ENCODE peak calls at places on chromosomes 1 and 21, in ten cellular contexts. One of them, this sample, is unnamed.

GRCh38 chr1:6967431-6968079 is 182.3 kb downstream of the CAMTA1 start:
- DNase-seq in HCT116: no peak
- DNase-seq in WTC11: no peak
- DNase-seq in A549: no peak
- DNase-seq in NB4: peak
- DNase-seq in HepG2: no peak
- DNase-seq in SK-N-SH: no peak
- DNase-seq in endothelial cell of umbilical vein: no peak
- DNase-seq in K562: no peak
- DNase-seq in H1: no peak
- DNase-seq in this sample: no peak

GRCh38 chr1:89952021-89952995 is 42.6 kb upstream of the ZNF326 start:
- DNase-seq in HCT116: no peak
- DNase-seq in WTC11: no peak
- DNase-seq in A549: peak
- DNase-seq in NB4: no peak
- DNase-seq in HepG2: no peak
- DNase-seq in SK-N-SH: no peak
- DNase-seq in endothelial cell of umbilical vein: no peak
- DNase-seq in K562: no peak
- DNase-seq in H1: no peak
- DNase-seq in this sample: no peak

GRCh38 chr1:116127123-116127847 is 16.1 kb downstream of the MAB21L3 start:
- DNase-seq in HCT116: no peak
- DNase-seq in WTC11: no peak
- DNase-seq in A549: no peak
- DNase-seq in NB4: no peak
- DNase-seq in HepG2: no peak
- DNase-seq in SK-N-SH: no peak
- DNase-seq in endothelial cell of umbilical vein: no peak
- DNase-seq in K562: no peak
- DNase-seq in H1: no peak
- DNase-seq in this sample: no peak

GRCh38 chr21:42455754-42456440 is 40.1 kb downstream of the RSPH1 start:
- DNase-seq in HCT116: no peak
- DNase-seq in WTC11: no peak
- DNase-seq in A549: no peak
- DNase-seq in NB4: no peak
- DNase-seq in HepG2: no peak
- DNase-seq in SK-N-SH: no peak
- DNase-seq in endothelial cell of umbilical vein: no peak
- DNase-seq in K562: no peak
- DNase-seq in H1: no peak
- DNase-seq in this sample: no peak

GRCh38 chr21:42003051-42003461 is 7.1 kb downstream of the ZBTB21 start:
- DNase-seq in HCT116: no peak
- DNase-seq in WTC11: no peak
- DNase-seq in A549: no peak
- DNase-seq in NB4: no peak
- DNase-seq in HepG2: no peak
- DNase-seq in SK-N-SH: no peak
- DNase-seq in endothelial cell of umbilical vein: no peak
- DNase-seq in K562: no peak
- DNase-seq in H1: no peak
- DNase-seq in this sample: no peak

GRCh38 chr1:168506204-168506819 is 37.5 kb downstream of the XCL2 start:
- DNase-seq in HCT116: peak
- DNase-seq in WTC11: no peak
- DNase-seq in A549: no peak
- DNase-seq in NB4: no peak
- DNase-seq in HepG2: no peak
- DNase-seq in SK-N-SH: no peak
- DNase-seq in endothelial cell of umbilical vein: no peak
- DNase-seq in K562: no peak
- DNase-seq in H1: no peak
- DNase-seq in this sample: no peak

GRCh38 chr1:55584521-55585401 is 369.6 kb upstream of the USP24 start:
- DNase-seq in HCT116: no peak
- DNase-seq in WTC11: no peak
- DNase-seq in A549: peak
- DNase-seq in NB4: no peak
- DNase-seq in HepG2: no peak
- DNase-seq in SK-N-SH: peak
- DNase-seq in endothelial cell of umbilical vein: peak
- DNase-seq in K562: no peak
- DNase-seq in H1: no peak
- DNase-seq in this sample: no peak

GRCh38 chr1:2480986-2481364 is 4.9 kb downstream of the PLCH2 start:
- DNase-seq in HCT116: no peak
- DNase-seq in WTC11: no peak
- DNase-seq in A549: no peak
- DNase-seq in NB4: no peak
- DNase-seq in HepG2: no peak
- DNase-seq in SK-N-SH: peak
- DNase-seq in endothelial cell of umbilical vein: no peak
- DNase-seq in K562: no peak
- DNase-seq in H1: no peak
- DNase-seq in this sample: no peak

GRCh38 chr1:23554481-23555224 is 4.6 kb downstream of the ID3 start:
- DNase-seq in HCT116: peak
- DNase-seq in WTC11: peak
- DNase-seq in A549: peak
- DNase-seq in NB4: peak
- DNase-seq in HepG2: peak
- DNase-seq in SK-N-SH: peak
- DNase-seq in endothelial cell of umbilical vein: peak
- DNase-seq in K562: peak
- DNase-seq in H1: peak
- DNase-seq in this sample: no peak

GRCh38 chr1:23556661-23557470 is 2.4 kb downstream of the ID3 start:
- DNase-seq in HCT116: peak
- DNase-seq in WTC11: no peak
- DNase-seq in A549: peak
- DNase-seq in NB4: no peak
- DNase-seq in HepG2: peak
- DNase-seq in SK-N-SH: no peak
- DNase-seq in endothelial cell of umbilical vein: peak
- DNase-seq in K562: no peak
- DNase-seq in H1: no peak
- DNase-seq in this sample: no peak

GRCh38 chr1:23557471-23558124 is 1.7 kb downstream of the ID3 start:
- DNase-seq in HCT116: no peak
- DNase-seq in WTC11: no peak
- DNase-seq in A549: no peak
- DNase-seq in NB4: no peak
- DNase-seq in HepG2: no peak
- DNase-seq in SK-N-SH: no peak
- DNase-seq in endothelial cell of umbilical vein: peak
- DNase-seq in K562: no peak
- DNase-seq in H1: no peak
- DNase-seq in this sample: no peak

GRCh38 chr1:23555225-23555801 is 4.0 kb downstream of the ID3 start:
- DNase-seq in HCT116: no peak
- DNase-seq in WTC11: peak
- DNase-seq in A549: peak
- DNase-seq in NB4: no peak
- DNase-seq in HepG2: no peak
- DNase-seq in SK-N-SH: no peak
- DNase-seq in endothelial cell of umbilical vein: peak
- DNase-seq in K562: no peak
- DNase-seq in H1: no peak
- DNase-seq in this sample: no peak

DNA sequence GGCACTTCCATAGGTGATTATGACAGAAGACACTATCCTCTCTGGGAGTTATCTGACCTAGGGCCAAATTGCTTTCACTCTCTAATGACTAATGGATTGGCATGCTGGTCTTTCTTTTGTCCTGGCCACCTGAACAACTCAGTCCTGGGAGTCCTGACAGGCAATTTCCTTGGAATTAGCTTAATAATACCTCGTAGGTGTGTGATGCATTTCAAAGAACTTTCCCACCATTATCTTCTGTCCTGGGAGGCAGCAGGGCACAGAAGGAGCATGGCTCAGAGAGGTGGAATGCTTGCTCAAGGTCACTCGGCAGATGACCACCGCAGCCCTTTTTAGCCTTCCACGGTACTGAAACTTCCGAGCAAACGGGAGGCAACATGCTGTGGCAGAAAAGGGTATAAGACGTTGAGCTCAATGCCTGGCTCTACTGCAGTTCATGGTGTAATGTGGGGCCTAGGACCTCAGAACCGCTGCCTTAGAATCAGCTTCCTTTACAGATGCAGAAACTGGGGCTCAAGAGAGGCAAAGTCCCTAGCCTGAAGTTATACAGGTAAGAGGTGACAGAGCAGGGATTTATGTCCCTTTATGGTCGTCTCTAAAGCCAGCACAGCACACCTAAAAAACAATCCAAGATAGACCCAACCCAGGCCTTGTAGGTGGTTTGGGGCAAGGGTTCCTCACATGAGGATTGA is 3.2 kb downstream of the ID3 start:
- DNase-seq in HCT116: peak
- DNase-seq in WTC11: peak
- DNase-seq in A549: peak
- DNase-seq in NB4: no peak
- DNase-seq in HepG2: peak
- DNase-seq in SK-N-SH: no peak
- DNase-seq in endothelial cell of umbilical vein: peak
- DNase-seq in K562: no peak
- DNase-seq in H1: peak
- DNase-seq in this sample: no peak
- TF ChIP-seq MAX in HCT116: no peak
- TF ChIP-seq MAX in WTC11: peak
- TF ChIP-seq MAX in A549: peak
- TF ChIP-seq MAX in NB4: no peak
- TF ChIP-seq MAX in HepG2: peak
- TF ChIP-seq MAX in SK-N-SH: peak
- TF ChIP-seq MAX in endothelial cell of umbilical vein: peak
- TF ChIP-seq MAX in K562: no peak
- TF ChIP-seq MAX in H1: peak
- TF ChIP-seq MAX in this sample: no peak

GRCh38 chr1:117631761-117632160 is 25.9 kb downstream of the TENT5C start:
- DNase-seq in HCT116: no peak
- DNase-seq in WTC11: no peak
- DNase-seq in A549: no peak
- DNase-seq in NB4: no peak
- DNase-seq in HepG2: no peak
- DNase-seq in SK-N-SH: no peak
- DNase-seq in endothelial cell of umbilical vein: no peak
- DNase-seq in K562: no peak
- DNase-seq in H1: no peak
- DNase-seq in this sample: no peak

GRCh38 chr1:117629625-117630422 is 24.0 kb downstream of the TENT5C start:
- DNase-seq in HCT116: no peak
- DNase-seq in WTC11: no peak
- DNase-seq in A549: no peak
- DNase-seq in NB4: no peak
- DNase-seq in HepG2: no peak
- DNase-seq in SK-N-SH: no peak
- DNase-seq in endothelial cell of umbilical vein: no peak
- DNase-seq in K562: no peak
- DNase-seq in H1: no peak
- DNase-seq in this sample: no peak

GRCh38 chr1:117631361-117631760 is 25.5 kb downstream of the TENT5C start:
- DNase-seq in HCT116: no peak
- DNase-seq in WTC11: no peak
- DNase-seq in A549: no peak
- DNase-seq in NB4: no peak
- DNase-seq in HepG2: no peak
- DNase-seq in SK-N-SH: no peak
- DNase-seq in endothelial cell of umbilical vein: no peak
- DNase-seq in K562: no peak
- DNase-seq in H1: no peak
- DNase-seq in this sample: no peak

GRCh38 chr1:117632269-117633067 is 26.6 kb downstream of the TENT5C start:
- DNase-seq in HCT116: no peak
- DNase-seq in WTC11: no peak
- DNase-seq in A549: no peak
- DNase-seq in NB4: no peak
- DNase-seq in HepG2: no peak
- DNase-seq in SK-N-SH: no peak
- DNase-seq in endothelial cell of umbilical vein: no peak
- DNase-seq in K562: no peak
- DNase-seq in H1: no peak
- DNase-seq in this sample: no peak

DNA sequence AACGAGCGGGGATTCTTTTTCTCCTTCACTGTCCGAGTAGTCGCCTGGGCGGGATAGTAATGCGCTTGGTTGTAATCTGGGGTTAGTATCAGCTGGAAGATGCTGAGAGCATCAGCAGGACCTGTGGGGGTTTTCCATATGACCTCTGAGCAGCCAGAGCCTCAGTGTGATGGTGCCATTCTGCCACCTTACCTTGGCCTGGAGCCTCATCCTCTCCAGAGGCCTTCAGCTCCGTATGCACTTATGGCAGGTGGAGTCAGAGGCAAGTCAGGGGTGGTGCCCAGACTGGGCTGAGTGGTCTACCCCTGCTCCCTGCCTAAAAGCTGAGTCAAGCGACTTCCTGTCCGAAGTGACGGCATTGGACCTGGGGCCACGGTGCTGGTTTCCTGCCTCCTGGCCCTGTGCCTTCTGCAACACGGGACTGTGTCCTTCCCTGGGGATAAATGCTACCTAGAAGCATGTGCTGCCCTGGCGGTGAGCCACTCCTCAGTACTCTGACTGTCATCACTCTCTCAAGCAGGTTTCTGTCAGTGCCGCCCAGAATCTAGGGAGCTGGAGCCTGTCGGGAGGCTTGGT is 24.7 kb downstream of the TENT5C start:
- DNase-seq in HCT116: no peak
- DNase-seq in WTC11: no peak
- DNase-seq in A549: no peak
- DNase-seq in NB4: no peak
- DNase-seq in HepG2: no peak
- DNase-seq in SK-N-SH: no peak
- DNase-seq in endothelial cell of umbilical vein: no peak
- DNase-seq in K562: no peak
- DNase-seq in H1: no peak
- DNase-seq in this sample: no peak
- TF ChIP-seq MAX in HCT116: no peak
- TF ChIP-seq MAX in WTC11: no peak
- TF ChIP-seq MAX in A549: no peak
- TF ChIP-seq MAX in NB4: no peak
- TF ChIP-seq MAX in HepG2: no peak
- TF ChIP-seq MAX in SK-N-SH: no peak
- TF ChIP-seq MAX in endothelial cell of umbilical vein: no peak
- TF ChIP-seq MAX in K562: no peak
- TF ChIP-seq MAX in H1: no peak
- TF ChIP-seq MAX in this sample: no peak

GRCh38 chr21:32412998-32413504 is 545 bp downstream of the EVA1C start:
- DNase-seq in HCT116: no peak
- DNase-seq in WTC11: peak
- DNase-seq in A549: no peak
- DNase-seq in NB4: no peak
- DNase-seq in HepG2: no peak
- DNase-seq in SK-N-SH: no peak
- DNase-seq in endothelial cell of umbilical vein: peak
- DNase-seq in K562: no peak
- DNase-seq in H1: no peak
- DNase-seq in this sample: no peak

GRCh38 chr21:32413697-32414578 is 1.4 kb downstream of the EVA1C start:
- DNase-seq in HCT116: no peak
- DNase-seq in WTC11: no peak
- DNase-seq in A549: no peak
- DNase-seq in NB4: no peak
- DNase-seq in HepG2: no peak
- DNase-seq in SK-N-SH: no peak
- DNase-seq in endothelial cell of umbilical vein: peak
- DNase-seq in K562: no peak
- DNase-seq in H1: no peak
- DNase-seq in this sample: no peak

GRCh38 chr21:32415451-32415850 is 2.9 kb downstream of the EVA1C start:
- DNase-seq in HCT116: no peak
- DNase-seq in WTC11: no peak
- DNase-seq in A549: no peak
- DNase-seq in NB4: no peak
- DNase-seq in HepG2: no peak
- DNase-seq in SK-N-SH: no peak
- DNase-seq in endothelial cell of umbilical vein: no peak
- DNase-seq in K562: no peak
- DNase-seq in H1: no peak
- DNase-seq in this sample: no peak

GRCh38 chr21:32415999-32416398 is 3.5 kb downstream of the EVA1C start:
- DNase-seq in HCT116: no peak
- DNase-seq in WTC11: no peak
- DNase-seq in A549: no peak
- DNase-seq in NB4: no peak
- DNase-seq in HepG2: no peak
- DNase-seq in SK-N-SH: no peak
- DNase-seq in endothelial cell of umbilical vein: no peak
- DNase-seq in K562: no peak
- DNase-seq in H1: no peak
- DNase-seq in this sample: no peak

GRCh38 chr21:32414579-32415358 is 2.3 kb downstream of the EVA1C start:
- DNase-seq in HCT116: no peak
- DNase-seq in WTC11: no peak
- DNase-seq in A549: no peak
- DNase-seq in NB4: no peak
- DNase-seq in HepG2: no peak
- DNase-seq in SK-N-SH: peak
- DNase-seq in endothelial cell of umbilical vein: peak
- DNase-seq in K562: no peak
- DNase-seq in H1: no peak
- DNase-seq in this sample: no peak
- TF ChIP-seq MAX in HCT116: no peak
- TF ChIP-seq MAX in WTC11: no peak
- TF ChIP-seq MAX in A549: no peak
- TF ChIP-seq MAX in NB4: no peak
- TF ChIP-seq MAX in HepG2: no peak
- TF ChIP-seq MAX in SK-N-SH: no peak
- TF ChIP-seq MAX in endothelial cell of umbilical vein: no peak
- TF ChIP-seq MAX in K562: no peak
- TF ChIP-seq MAX in H1: no peak
- TF ChIP-seq MAX in this sample: no peak

DNA sequence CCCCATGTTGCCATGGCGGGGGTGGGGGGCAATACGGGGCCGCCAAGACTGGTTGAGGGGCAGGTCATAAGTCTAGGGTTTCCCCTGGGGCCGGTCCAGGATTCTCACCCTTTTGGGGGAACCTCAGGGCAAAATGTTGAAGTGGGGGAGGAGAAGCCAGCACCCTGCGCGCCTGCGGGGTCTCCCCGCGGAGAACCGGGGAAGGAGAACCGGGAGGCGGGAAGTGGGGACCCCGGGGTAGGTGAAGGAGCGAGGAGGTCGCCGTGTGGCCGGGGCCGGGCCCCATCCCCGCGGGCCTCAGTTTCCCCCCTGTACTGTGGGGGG is 334 bp upstream of the ARHGEF10L start:
- DNase-seq in HCT116: no peak
- DNase-seq in WTC11: no peak
- DNase-seq in A549: no peak
- DNase-seq in NB4: no peak
- DNase-seq in HepG2: no peak
- DNase-seq in SK-N-SH: no peak
- DNase-seq in endothelial cell of umbilical vein: no peak
- DNase-seq in K562: no peak
- DNase-seq in H1: no peak
- DNase-seq in this sample: no peak
- TF ChIP-seq MAX in HCT116: no peak
- TF ChIP-seq MAX in WTC11: no peak
- TF ChIP-seq MAX in A549: no peak
- TF ChIP-seq MAX in NB4: no peak
- TF ChIP-seq MAX in HepG2: no peak
- TF ChIP-seq MAX in SK-N-SH: no peak
- TF ChIP-seq MAX in endothelial cell of umbilical vein: no peak
- TF ChIP-seq MAX in K562: no peak
- TF ChIP-seq MAX in H1: no peak
- TF ChIP-seq MAX in this sample: no peak

This sample was measured in GM12878.